ENCODE peak calls at places on chromosomes 6 and 20, in ten cellular contexts. W is adrenal gland, N is sigmoid colon, B is Peyer's patch, T is uterus, K is prostate gland, O is IMR-90, C is stomach, A is ovary, H is lower leg skin. P is an unnamed sample.
A peak's percentile ranks its signal among the peaks of the same experiment; 100 is the strongest.

GRCh38 chr6:1022719-1023118 is 289.2 kb upstream of the FOXQ1 start:
- DNase-seq in H (peak; percentile 65), K (no peak), W (no peak), O (no peak), B (no peak), A (no peak), N (no peak), T (no peak), C (no peak), P (no peak)

GRCh38 chr6:17957488-17957887 is 29.9 kb downstream of the KIF13A start:
- DNase-seq in B (no peak), H (no peak), N (no peak), C (no peak), T (no peak), O (peak; percentile 70), A (no peak), K (no peak), W (peak; percentile 14), P (no peak)

GRCh38 chr6:151067684-151068596 is 171.8 kb upstream of the AKAP12 start:
- DNase-seq in C (peak; percentile 58), W (peak; percentile 75), A (peak; percentile 64), O (peak; percentile 97), N (peak; percentile 86), B (peak; percentile 69), K (peak; percentile 25), T (peak; percentile 58), H (no peak), P (no peak)

GRCh38 chr20:47645632-47646031 is 139.6 kb downstream of the SULF2 start:
- DNase-seq in W (no peak), A (no peak), H (no peak), K (no peak), C (no peak), O (no peak), T (no peak), N (no peak), B (no peak), P (no peak)

GRCh38 chr6:36682328-36683144 is 4.0 kb downstream of the CDKN1A start:
- DNase-seq in B (peak; percentile 93), A (no peak), N (peak; percentile 72), H (peak; percentile 96), T (no peak), O (no peak), K (peak; percentile 87), C (peak; percentile 89), W (peak; percentile 85), P (peak; percentile 49)

GRCh38 chr20:1171461-1172093 is 13.2 kb downstream of the TMEM74B start:
- DNase-seq in T (no peak), H (no peak), W (no peak), A (no peak), N (no peak), O (peak; percentile 27), K (no peak), B (no peak), C (no peak), P (peak; percentile 59)

GRCh38 chr6:170262481-170263088 is 28.3 kb downstream of the DLL1 start:
- DNase-seq in C (no peak), N (peak; percentile 20), K (no peak), W (no peak), H (no peak), O (no peak), B (no peak), A (no peak), T (no peak), P (no peak)

GRCh38 chr20:59258103-59258705 is 42.2 kb upstream of the EDN3 start:
- DNase-seq in B (no peak), C (no peak), N (no peak), A (no peak), K (no peak), O (no peak), T (no peak), H (no peak), W (no peak), P (peak; percentile 89)

GRCh38 chr20:16528078-16528477 is 45.2 kb downstream of the KIF16B start:
- DNase-seq in K (peak; percentile 75), H (no peak), N (no peak), A (peak; percentile 76), W (peak; percentile 88), B (peak; percentile 85), O (peak; percentile 96), T (peak; percentile 60), C (peak; percentile 54), P (no peak)

GRCh38 chr6:162074641-162075040 is 652.9 kb downstream of the PRKN start:
- DNase-seq in W (no peak), O (no peak), B (no peak), K (no peak), N (no peak), C (no peak), A (no peak), H (no peak), T (no peak), P (no peak)

GRCh38 chr20:43955244-43956191 is 40.9 kb downstream of the TOX2 start:
- DNase-seq in W (peak; percentile 70), K (no peak), N (no peak), A (peak; percentile 17), H (no peak), C (no peak), O (peak; percentile 92), B (no peak), T (no peak), P (peak; percentile 86)

DNA sequence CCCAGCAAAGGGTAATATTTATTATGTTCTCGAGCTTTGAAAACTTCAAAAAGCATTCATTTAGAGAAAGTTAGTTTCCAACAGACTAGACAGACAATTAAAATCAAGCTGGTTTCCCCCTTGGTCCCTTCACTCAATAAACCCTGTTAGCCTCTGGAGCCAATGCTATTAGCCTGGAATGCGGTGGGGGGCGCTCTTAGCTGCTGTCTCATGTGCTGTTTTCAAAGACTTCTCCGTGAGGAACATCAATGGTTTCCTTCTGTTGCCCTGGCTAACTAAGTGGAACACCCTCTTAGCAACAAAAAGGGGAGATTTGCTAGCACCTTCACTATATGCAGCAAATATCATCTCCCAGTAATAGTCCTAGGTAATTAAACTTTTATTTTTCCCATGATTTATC is 86.4 kb downstream of the LY86 start:
- DNase-seq in O (no peak), A (no peak), W (no peak), B (no peak), T (no peak), H (no peak), C (no peak), K (no peak), N (no peak), P (peak; percentile 45)
- TF ChIP-seq CTCF in O (peak; percentile 20), A (no peak), W (no peak), B (no peak), T (no peak), H (no peak), C (no peak), K (no peak), N (no peak), P (peak; percentile 44)

DNA sequence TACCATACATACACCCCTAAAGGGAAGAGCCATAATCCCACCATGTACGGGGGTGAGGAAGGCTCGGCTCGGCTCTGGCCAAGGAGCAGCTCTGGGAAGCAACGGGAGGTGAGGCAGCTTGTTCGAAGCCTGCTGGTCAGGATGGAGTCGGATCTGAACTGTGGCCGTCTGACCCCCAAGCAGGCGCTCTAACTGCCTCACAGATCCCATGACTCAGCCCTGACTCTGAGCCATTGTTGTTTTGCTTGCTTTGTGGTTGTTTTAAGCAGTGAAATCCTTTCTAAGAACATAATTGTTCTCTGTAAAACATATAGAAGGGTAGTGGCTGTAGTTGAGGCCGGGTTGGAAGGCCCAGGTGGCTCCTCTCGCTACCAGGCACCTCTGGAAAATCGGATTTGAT is 10.9 kb downstream of the C6orf132 start:
- DNase-seq in H (no peak), K (no peak), O (peak; percentile 89), A (no peak), C (no peak), N (no peak), B (no peak), W (no peak), T (no peak), P (no peak)
- TF ChIP-seq POLR2A in H (no peak), K (no peak), O (no peak), A (no peak), C (no peak), N (no peak), B (no peak), W (no peak), T (no peak), P (no peak)

DNA sequence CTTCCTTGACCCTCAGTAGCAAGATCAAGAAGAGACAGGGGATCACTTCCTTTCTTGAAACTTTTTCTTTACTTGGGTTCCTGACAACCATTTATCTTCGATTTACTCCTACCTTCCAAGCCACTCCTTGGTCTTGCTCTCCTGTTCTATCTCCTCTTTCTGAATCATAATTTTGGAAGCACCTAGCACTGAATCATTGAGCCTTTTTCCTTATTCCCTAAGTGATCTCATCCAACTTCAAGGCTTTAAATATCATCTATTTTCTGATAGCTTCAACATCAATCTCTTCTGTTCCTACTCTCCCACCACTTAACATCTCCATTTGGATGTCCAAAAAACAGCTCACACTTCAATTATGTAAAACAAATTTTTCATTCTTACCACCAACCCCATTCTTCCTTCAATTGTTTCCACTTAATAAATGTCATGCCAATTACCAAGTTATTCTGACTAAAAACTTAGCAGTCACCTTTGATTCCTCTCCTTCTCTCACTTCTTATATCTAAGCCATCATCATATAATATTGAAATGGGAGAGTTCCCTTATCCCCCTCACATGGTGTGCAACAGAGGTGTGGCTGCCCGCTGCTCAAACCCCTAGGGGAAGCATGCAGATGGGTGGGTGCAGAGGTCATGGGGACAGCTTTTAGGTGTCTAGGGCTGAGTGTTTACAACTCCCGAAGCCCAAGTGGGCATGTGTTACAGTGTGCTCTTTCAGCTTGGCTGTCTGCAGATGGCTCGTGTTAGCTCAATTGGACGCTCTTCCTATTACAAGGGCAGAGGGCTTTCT is 23.4 kb upstream of the TRDN start:
- DNase-seq in B (no peak), C (no peak), K (no peak), A (no peak), O (no peak), H (no peak), W (no peak), N (no peak), T (no peak), P (no peak)
- TF ChIP-seq CTCF in B (no peak), C (no peak), K (no peak), A (no peak), O (no peak), H (no peak), W (no peak), N (no peak), T (no peak), P (no peak)

GRCh38 chr20:3843490-3843889 is 3.1 kb upstream of the MAVS start:
- DNase-seq in K (no peak), A (no peak), N (no peak), C (no peak), W (no peak), O (peak; percentile 84), T (no peak), B (peak; percentile 66), H (no peak), P (peak; percentile 82)
- TF ChIP-seq POLR2A in K (no peak), A (no peak), N (no peak), C (no peak), W (no peak), O (no peak), T (no peak), B (no peak), H (no peak), P (no peak)

P was measured in NB4.